ENCODE peak calls at places on chromosomes 12 and 14, in six cellular contexts. One of them, this sample, is unnamed.

GRCh38 chr14:105519946-105520698 is 6.3 kb upstream of the TMEM121 start:
- DNase-seq in cardiac muscle cell: no peak
- DNase-seq in A673: no peak
- DNase-seq in right lobe of liver: no peak
- DNase-seq in left ventricle myocardium inferior: no peak
- DNase-seq in fibroblast of mammary gland: no peak
- DNase-seq in this sample: no peak

GRCh38 chr12:1122803-1123202 is 131.8 kb downstream of the ERC1 start:
- DNase-seq in A673: peak; percentile 73
- DNase-seq in cardiac muscle cell: peak; percentile 22
- DNase-seq in left ventricle myocardium inferior: no peak
- DNase-seq in right lobe of liver: no peak
- DNase-seq in fibroblast of mammary gland: no peak
- DNase-seq in this sample: no peak

GRCh38 chr12:12685305-12685704 is 10.7 kb downstream of the GPR19 start:
- DNase-seq in right lobe of liver: no peak
- DNase-seq in A673: no peak
- DNase-seq in cardiac muscle cell: no peak
- DNase-seq in fibroblast of mammary gland: no peak
- DNase-seq in left ventricle myocardium inferior: no peak
- DNase-seq in this sample: no peak

GRCh38 chr12:56684745-56685369 is 3.2 kb downstream of the PTGES3 start:
- DNase-seq in fibroblast of mammary gland: no peak
- DNase-seq in cardiac muscle cell: no peak
- DNase-seq in right lobe of liver: peak; percentile 45
- DNase-seq in A673: peak; percentile 47
- DNase-seq in left ventricle myocardium inferior: no peak
- DNase-seq in this sample: no peak

GRCh38 chr14:39988939-39989338 is 556.7 kb upstream of the FBXO33 start:
- DNase-seq in cardiac muscle cell: peak; percentile 49
- DNase-seq in A673: peak; percentile 54
- DNase-seq in left ventricle myocardium inferior: no peak
- DNase-seq in fibroblast of mammary gland: peak; percentile 51
- DNase-seq in right lobe of liver: no peak
- DNase-seq in this sample: no peak

GRCh38 chr14:99818503-99819036 is 25.4 kb downstream of the EML1 start:
- DNase-seq in cardiac muscle cell: no peak
- DNase-seq in A673: no peak
- DNase-seq in right lobe of liver: no peak
- DNase-seq in left ventricle myocardium inferior: no peak
- DNase-seq in fibroblast of mammary gland: no peak
- DNase-seq in this sample: no peak

GRCh38 chr12:107238276-107238675 is 144.9 kb upstream of the CRY1 start:
- DNase-seq in right lobe of liver: no peak
- DNase-seq in left ventricle myocardium inferior: no peak
- DNase-seq in A673: no peak
- DNase-seq in fibroblast of mammary gland: no peak
- DNase-seq in cardiac muscle cell: no peak
- DNase-seq in this sample: no peak

GRCh38 chr12:56836317-56836716 is 73.2 kb downstream of the HSD17B6 start:
- DNase-seq in cardiac muscle cell: no peak
- DNase-seq in A673: peak; percentile 41
- DNase-seq in left ventricle myocardium inferior: peak; percentile 19
- DNase-seq in fibroblast of mammary gland: peak; percentile 48
- DNase-seq in right lobe of liver: no peak
- DNase-seq in this sample: no peak

GRCh38 chr12:124334266-124334665 is 39.4 kb downstream of the RFLNA start:
- DNase-seq in left ventricle myocardium inferior: no peak
- DNase-seq in fibroblast of mammary gland: no peak
- DNase-seq in right lobe of liver: no peak
- DNase-seq in cardiac muscle cell: no peak
- DNase-seq in A673: no peak
- DNase-seq in this sample: no peak

GRCh38 chr14:101282418-101282817 is 278.9 kb upstream of the DIO3 start:
- DNase-seq in right lobe of liver: no peak
- DNase-seq in A673: no peak
- DNase-seq in fibroblast of mammary gland: no peak
- DNase-seq in left ventricle myocardium inferior: no peak
- DNase-seq in cardiac muscle cell: no peak
- DNase-seq in this sample: no peak

GRCh38 chr14:99234366-99234765 is 37.6 kb downstream of the BCL11B start:
- DNase-seq in left ventricle myocardium inferior: no peak
- DNase-seq in fibroblast of mammary gland: no peak
- DNase-seq in right lobe of liver: no peak
- DNase-seq in cardiac muscle cell: no peak
- DNase-seq in A673: no peak
- DNase-seq in this sample: no peak

GRCh38 chr14:20607617-20608016 is 16.4 kb upstream of the RNASE12 start:
- DNase-seq in left ventricle myocardium inferior: no peak
- DNase-seq in cardiac muscle cell: no peak
- DNase-seq in right lobe of liver: no peak
- DNase-seq in fibroblast of mammary gland: no peak
- DNase-seq in A673: no peak
- DNase-seq in this sample: no peak

GRCh38 chr12:50084775-50085614 is at the start of gene SMARCD1:
- DNase-seq in fibroblast of mammary gland: peak; percentile 85
- DNase-seq in A673: peak; percentile 98
- DNase-seq in cardiac muscle cell: peak; percentile 96
- DNase-seq in right lobe of liver: peak; percentile 95
- DNase-seq in left ventricle myocardium inferior: peak; percentile 93
- DNase-seq in this sample: peak; percentile 82

DNA sequence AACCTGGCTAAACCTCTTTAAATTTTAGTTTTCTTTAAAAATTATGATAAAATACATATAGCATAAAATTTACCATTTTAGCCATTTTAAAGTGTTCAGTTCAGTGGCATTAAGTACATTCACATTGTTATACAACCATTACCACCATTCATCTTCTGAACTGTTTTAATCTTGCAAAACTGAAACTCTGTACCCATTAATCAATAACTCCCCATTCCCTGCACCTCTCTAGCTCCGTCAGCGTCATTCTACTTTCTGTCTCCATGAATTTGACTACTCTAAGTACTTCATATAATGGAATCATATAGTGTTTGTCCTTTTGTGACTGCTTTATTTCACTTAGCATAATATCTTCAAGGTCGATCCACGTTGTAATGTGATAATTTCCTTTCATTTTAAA is 75.8 kb upstream of the DDHD1 start:
- DNase-seq in cardiac muscle cell: no peak
- DNase-seq in A673: no peak
- DNase-seq in right lobe of liver: no peak
- DNase-seq in fibroblast of mammary gland: no peak
- DNase-seq in left ventricle myocardium inferior: no peak
- DNase-seq in this sample: no peak
- TF ChIP-seq CTCF in cardiac muscle cell: no peak
- TF ChIP-seq CTCF in A673: no peak
- TF ChIP-seq CTCF in right lobe of liver: no peak
- TF ChIP-seq CTCF in fibroblast of mammary gland: no peak
- TF ChIP-seq CTCF in left ventricle myocardium inferior: no peak
- TF ChIP-seq CTCF in this sample: no peak

DNA sequence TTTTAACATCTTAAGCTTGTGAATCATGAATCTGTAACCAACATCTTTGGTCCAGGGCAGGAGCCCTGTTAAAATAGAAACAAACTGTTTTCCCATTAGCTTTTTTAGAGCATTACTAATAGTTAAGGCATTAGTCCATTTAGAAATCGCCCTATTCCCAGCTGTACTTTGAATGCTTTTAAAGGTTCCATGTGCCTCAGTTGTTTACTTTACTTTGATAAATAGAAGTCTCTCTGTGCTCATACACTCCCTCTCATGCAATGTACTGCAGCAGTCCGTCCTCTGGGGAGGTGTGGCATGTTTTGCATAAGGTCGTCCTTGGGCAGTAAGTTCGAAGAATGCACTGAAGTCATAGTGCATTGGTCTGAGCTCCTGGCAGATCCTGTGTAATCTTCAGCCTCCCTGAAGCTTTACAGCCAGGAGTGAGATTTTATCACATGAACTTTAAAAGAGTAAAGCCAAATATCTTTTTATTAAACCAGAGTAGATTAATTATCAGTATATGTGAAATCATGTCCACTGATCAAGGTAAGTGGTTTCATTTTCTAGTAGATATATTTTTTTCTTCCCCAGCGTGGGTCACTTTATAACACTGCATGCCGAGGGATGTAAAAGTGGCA is 134.7 kb downstream of the FGD4 start:
- DNase-seq in fibroblast of mammary gland: peak; percentile 97
- DNase-seq in left ventricle myocardium inferior: peak; percentile 31
- DNase-seq in right lobe of liver: peak; percentile 91
- DNase-seq in cardiac muscle cell: peak; percentile 67
- DNase-seq in A673: peak; percentile 42
- DNase-seq in this sample: no peak
- H3K4me3 ChIP-seq in fibroblast of mammary gland: peak overlapping the region; percentile 60
- H3K4me3 ChIP-seq in left ventricle myocardium inferior: peak overlapping the region; percentile 66
- H3K4me3 ChIP-seq in right lobe of liver: peak overlapping the region; percentile 50
- H3K4me3 ChIP-seq in cardiac muscle cell: no peak overlapping the region
- H3K4me3 ChIP-seq in A673: peak overlapping the region; percentile 35
- H3K4me3 ChIP-seq in this sample: no peak overlapping the region

DNA sequence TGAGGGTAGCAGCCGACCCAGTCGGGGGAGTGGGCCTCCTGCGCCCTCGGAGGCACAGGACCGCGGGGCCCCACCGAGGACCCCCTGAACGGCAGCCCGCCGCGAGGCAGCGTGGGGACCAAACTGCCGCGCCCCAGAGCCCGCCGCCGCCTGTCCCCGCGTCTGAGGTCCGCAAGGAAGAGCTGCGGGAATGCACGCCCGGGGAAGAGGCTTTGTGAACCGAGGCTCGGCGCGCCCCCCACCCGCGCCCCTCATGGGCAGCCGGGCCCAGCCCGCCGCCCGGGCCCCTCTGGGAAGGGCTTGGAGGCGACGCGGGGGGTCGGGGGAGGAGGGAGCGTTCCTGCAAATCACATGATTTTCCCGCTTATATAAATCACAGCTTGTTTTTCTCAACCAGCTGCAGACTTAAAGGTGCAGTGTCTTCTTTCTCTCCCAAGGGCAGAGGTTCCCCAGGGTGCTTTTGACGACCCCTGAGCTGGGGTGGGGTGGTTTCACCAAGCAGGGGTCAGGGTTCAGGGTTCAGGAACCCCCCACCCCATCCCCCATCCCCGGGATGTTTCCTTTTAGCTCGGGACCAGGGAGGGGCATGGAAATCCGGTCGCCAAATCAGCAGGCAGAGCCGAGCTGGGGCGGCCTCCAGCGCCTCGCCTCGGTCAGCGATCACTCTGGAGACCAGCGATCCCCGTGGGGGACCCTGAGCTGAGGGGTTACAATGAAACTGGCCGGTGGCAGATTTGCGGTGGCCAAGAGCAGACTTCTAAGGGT is 44.7 kb upstream of the ATP23 start:
- DNase-seq in fibroblast of mammary gland: peak; percentile 75
- DNase-seq in A673: peak; percentile 86
- DNase-seq in cardiac muscle cell: peak; percentile 60
- DNase-seq in left ventricle myocardium inferior: peak; percentile 84
- DNase-seq in right lobe of liver: peak; percentile 78
- DNase-seq in this sample: no peak
- TF ChIP-seq CTCF in fibroblast of mammary gland: peak; percentile 29
- TF ChIP-seq CTCF in A673: peak; percentile 39
- TF ChIP-seq CTCF in cardiac muscle cell: peak; percentile 37
- TF ChIP-seq CTCF in left ventricle myocardium inferior: peak; percentile 66
- TF ChIP-seq CTCF in right lobe of liver: peak; percentile 49
- TF ChIP-seq CTCF in this sample: no peak

GRCh38 chr14:80956105-80956504 is 684 bp downstream of the TSHR start:
- DNase-seq in left ventricle myocardium inferior: no peak
- DNase-seq in right lobe of liver: no peak
- DNase-seq in A673: no peak
- DNase-seq in fibroblast of mammary gland: no peak
- DNase-seq in cardiac muscle cell: no peak
- DNase-seq in this sample: no peak
- H3K4me3 ChIP-seq in left ventricle myocardium inferior: no peak overlapping the region
- H3K4me3 ChIP-seq in right lobe of liver: no peak overlapping the region
- H3K4me3 ChIP-seq in A673: no peak overlapping the region
- H3K4me3 ChIP-seq in fibroblast of mammary gland: no peak overlapping the region
- H3K4me3 ChIP-seq in cardiac muscle cell: no peak overlapping the region
- H3K4me3 ChIP-seq in this sample: no peak overlapping the region

GRCh38 chr12:110686294-110686903 is 2.5 kb downstream of the HVCN1 start:
- DNase-seq in right lobe of liver: no peak
- DNase-seq in left ventricle myocardium inferior: no peak
- DNase-seq in cardiac muscle cell: no peak
- DNase-seq in fibroblast of mammary gland: no peak
- DNase-seq in A673: no peak
- DNase-seq in this sample: no peak

GRCh38 chr12:110687770-110688169 is 1.1 kb downstream of the HVCN1 start:
- DNase-seq in right lobe of liver: no peak
- DNase-seq in cardiac muscle cell: no peak
- DNase-seq in fibroblast of mammary gland: no peak
- DNase-seq in left ventricle myocardium inferior: no peak
- DNase-seq in A673: no peak
- DNase-seq in this sample: no peak

GRCh38 chr12:110683888-110684287 is 5.0 kb downstream of the HVCN1 start:
- DNase-seq in right lobe of liver: no peak
- DNase-seq in cardiac muscle cell: no peak
- DNase-seq in A673: no peak
- DNase-seq in left ventricle myocardium inferior: no peak
- DNase-seq in fibroblast of mammary gland: no peak
- DNase-seq in this sample: no peak

GRCh38 chr12:110688446-110689001 is 391 bp downstream of the HVCN1 start:
- DNase-seq in right lobe of liver: no peak
- DNase-seq in fibroblast of mammary gland: no peak
- DNase-seq in left ventricle myocardium inferior: no peak
- DNase-seq in A673: no peak
- DNase-seq in cardiac muscle cell: no peak
- DNase-seq in this sample: no peak

DNA sequence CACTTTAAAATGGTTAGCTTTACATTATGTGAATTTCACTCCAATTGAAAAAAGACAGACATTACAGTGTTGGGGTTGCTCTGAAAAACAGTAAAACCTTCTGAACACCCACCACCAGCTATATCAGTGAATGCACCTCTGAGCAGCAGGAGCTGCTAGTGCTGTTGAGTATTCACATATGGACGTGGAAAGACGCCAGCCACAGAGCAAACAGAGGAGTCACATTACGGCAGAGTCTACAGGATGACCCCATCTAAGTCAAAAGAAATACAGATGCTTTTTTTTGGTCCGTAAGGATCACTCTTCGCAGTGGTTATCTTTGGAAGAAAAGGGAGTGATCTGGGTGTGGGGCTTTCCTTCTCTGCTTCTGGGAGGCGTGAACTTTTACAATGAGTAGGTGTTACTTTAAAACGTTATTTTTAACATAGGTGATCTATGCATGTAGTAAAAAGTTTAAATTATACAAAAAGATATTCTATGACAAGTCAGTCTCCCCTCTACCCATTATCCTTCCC is 4.5 kb downstream of the HVCN1 start:
- DNase-seq in cardiac muscle cell: no peak
- DNase-seq in fibroblast of mammary gland: no peak
- DNase-seq in A673: no peak
- DNase-seq in right lobe of liver: no peak
- DNase-seq in left ventricle myocardium inferior: no peak
- DNase-seq in this sample: no peak
- TF ChIP-seq CTCF in cardiac muscle cell: no peak
- TF ChIP-seq CTCF in fibroblast of mammary gland: no peak
- TF ChIP-seq CTCF in A673: no peak
- TF ChIP-seq CTCF in right lobe of liver: no peak
- TF ChIP-seq CTCF in left ventricle myocardium inferior: no peak
- TF ChIP-seq CTCF in this sample: no peak